ENCODE peak calls at places on chromosomes 1 and 21, in ten cellular contexts. X is retina, K is thoracic aorta, T is kidney glomerular epithelial cell, D is ELF-1, R is HTR-8/SVneo, L is Calu3, P is T-helper 2 cell, I is brain microvascular endothelial cell, W is epithelial cell of esophagus. E is an unnamed sample.

GRCh38 chr1:63317814-63318156 is 4.6 kb upstream of the FOXD3 start:
- DNase-seq in X (no peak), K (no peak), T (no peak), D (no peak), R (no peak), L (no peak), P (no peak), I (no peak), W (no peak), E (no peak)

GRCh38 chr1:208387908-208388756 is 143.9 kb upstream of the PLXNA2 start:
- DNase-seq in X (peak), K (no peak), T (no peak), D (peak), R (no peak), L (no peak), P (no peak), I (no peak), W (no peak), E (no peak)

GRCh38 chr21:44434936-44435635 is 20.2 kb upstream of the LRRC3 start:
- DNase-seq in X (no peak), K (no peak), T (no peak), D (no peak), R (no peak), L (no peak), P (no peak), I (no peak), W (no peak), E (no peak)

GRCh38 chr1:93346472-93346991 is 825 bp downstream of the DR1 start:
- DNase-seq in X (peak), K (no peak), T (no peak), D (peak), R (no peak), L (peak), P (no peak), I (no peak), W (peak), E (no peak)

GRCh38 chr21:43893536-43894205 is 28.6 kb downstream of the AGPAT3 start:
- DNase-seq in X (no peak), K (no peak), T (no peak), D (no peak), R (no peak), L (no peak), P (no peak), I (no peak), W (peak), E (no peak)

GRCh38 chr1:72481420-72481819 is 199.1 kb upstream of the NEGR1 start:
- DNase-seq in X (no peak), K (no peak), T (no peak), D (no peak), R (no peak), L (no peak), P (no peak), I (no peak), W (no peak), E (no peak)

GRCh38 chr1:57423135-57424131 is at the start of gene DAB1:
- DNase-seq in X (peak), K (no peak), T (no peak), D (peak), R (no peak), L (peak), P (no peak), I (no peak), W (peak), E (no peak)

GRCh38 chr21:23921670-23922418 is 1685.4 kb downstream of the MRPL39 start:
- DNase-seq in X (no peak), K (no peak), T (no peak), D (no peak), R (no peak), L (no peak), P (no peak), I (no peak), W (no peak), E (no peak)

GRCh38 chr1:8211251-8211619 is 106.7 kb upstream of the SLC45A1 start:
- DNase-seq in X (no peak), K (no peak), T (no peak), D (no peak), R (no peak), L (no peak), P (no peak), I (no peak), W (no peak), E (no peak)

GRCh38 chr1:17991996-17992395 is 115.6 kb upstream of the IGSF21 start:
- DNase-seq in X (no peak), K (no peak), T (no peak), D (no peak), R (no peak), L (no peak), P (no peak), I (no peak), W (no peak), E (no peak)

GRCh38 chr1:178361847-178362246 is 134.9 kb downstream of the CLEC20A start:
- DNase-seq in X (no peak), K (no peak), T (no peak), D (no peak), R (no peak), L (no peak), P (no peak), I (no peak), W (no peak), E (no peak)

GRCh38 chr1:63000508-63000907 is 216.6 kb downstream of the ATG4C start:
- DNase-seq in X (peak), K (no peak), T (no peak), D (peak), R (no peak), L (no peak), P (no peak), I (no peak), W (no peak), E (no peak)

GRCh38 chr1:205493241-205494085 is 11.0 kb upstream of the CDK18 start:
- DNase-seq in X (no peak), K (peak), T (peak), D (no peak), R (peak), L (peak), P (no peak), I (peak), W (peak), E (no peak)

GRCh38 chr1:97906567-97907228 is 14.1 kb downstream of the DPYD start:
- DNase-seq in X (no peak), K (no peak), T (peak), D (no peak), R (no peak), L (peak), P (no peak), I (peak), W (peak), E (no peak)

GRCh38 chr1:182782587-182782913 is 7.0 kb upstream of the NPL start:
- DNase-seq in X (no peak), K (no peak), T (no peak), D (no peak), R (no peak), L (no peak), P (no peak), I (no peak), W (no peak), E (no peak)

GRCh38 chr1:27575861-27576331 is 28.0 kb downstream of the AHDC1 start:
- DNase-seq in X (peak), K (no peak), T (no peak), D (peak), R (no peak), L (peak), P (no peak), I (no peak), W (peak), E (no peak)

GRCh38 chr1:89692601-89693503 is 59.9 kb downstream of the LRRC8C start:
- DNase-seq in X (no peak), K (no peak), T (no peak), D (no peak), R (no peak), L (no peak), P (no peak), I (no peak), W (no peak), E (no peak)

GRCh38 chr1:38009088-38009840 is 3.3 kb upstream of the UTP11 start:
- DNase-seq in X (no peak), K (no peak), T (no peak), D (peak), R (no peak), L (no peak), P (peak), I (peak), W (peak), E (no peak)

GRCh38 chr1:48047116-48047515 is 49.9 kb upstream of the TRABD2B start:
- DNase-seq in X (no peak), K (no peak), T (peak), D (no peak), R (no peak), L (no peak), P (no peak), I (no peak), W (no peak), E (no peak)

GRCh38 chr1:55894521-55894920 is 679.4 kb upstream of the USP24 start:
- DNase-seq in X (no peak), K (no peak), T (no peak), D (no peak), R (no peak), L (no peak), P (no peak), I (no peak), W (no peak), E (no peak)

GRCh38 chr1:113610372-113610771 is 148.9 kb downstream of the PHTF1 start:
- DNase-seq in X (no peak), K (no peak), T (no peak), D (no peak), R (no peak), L (no peak), P (no peak), I (no peak), W (no peak), E (no peak)

GRCh38 chr21:44383216-44383615 is 29.8 kb downstream of the TRPM2 start:
- DNase-seq in X (no peak), K (no peak), T (no peak), D (no peak), R (no peak), L (no peak), P (no peak), I (no peak), W (no peak), E (no peak)

GRCh38 chr1:225819346-225820192 is 9.6 kb downstream of the EPHX1 start:
- DNase-seq in X (no peak), K (no peak), T (no peak), D (no peak), R (no peak), L (no peak), P (no peak), I (no peak), W (no peak), E (no peak)

E was measured in cortex of kidney.